ENCODE peak calls at places on chromosomes 12 and 14, in seven cellular contexts. One of them, this sample, is unnamed. For H3K4me1, the result is how much of the 10 kb centered on the place peaks cover.

GRCh38 chr14:51205486-51205885 is 34.6 kb upstream of the TMX1 start:
- DNase-seq in A549: no peak
- DNase-seq in heart left ventricle: no peak
- DNase-seq in endodermal cell: no peak
- DNase-seq in fibroblast of lung: no peak
- DNase-seq in pancreas: no peak
- DNase-seq in cardiac muscle cell: no peak
- DNase-seq in this sample: no peak

GRCh38 chr12:107317751-107318553 is 224.6 kb upstream of the CRY1 start:
- DNase-seq in A549: peak
- DNase-seq in heart left ventricle: peak
- DNase-seq in cardiac muscle cell: peak
- DNase-seq in fibroblast of lung: peak
- DNase-seq in endodermal cell: peak
- DNase-seq in pancreas: peak
- DNase-seq in this sample: peak

GRCh38 chr14:69475194-69475818 is 9.2 kb upstream of the PLEKHD1 start:
- DNase-seq in endodermal cell: no peak
- DNase-seq in pancreas: no peak
- DNase-seq in fibroblast of lung: peak
- DNase-seq in cardiac muscle cell: peak
- DNase-seq in A549: peak
- DNase-seq in heart left ventricle: no peak
- DNase-seq in this sample: no peak

GRCh38 chr12:4084631-4085030 is 188.9 kb upstream of the CCND2 start:
- DNase-seq in heart left ventricle: no peak
- DNase-seq in cardiac muscle cell: no peak
- DNase-seq in A549: no peak
- DNase-seq in pancreas: no peak
- DNase-seq in endodermal cell: no peak
- DNase-seq in fibroblast of lung: no peak
- DNase-seq in this sample: no peak

GRCh38 chr12:12926571-12927071 is 25.3 kb downstream of the GPRC5D start:
- DNase-seq in pancreas: no peak
- DNase-seq in endodermal cell: no peak
- DNase-seq in heart left ventricle: no peak
- DNase-seq in cardiac muscle cell: no peak
- DNase-seq in A549: no peak
- DNase-seq in fibroblast of lung: peak
- DNase-seq in this sample: no peak

GRCh38 chr12:6767301-6767591 is 1.1 kb downstream of the PTMS start:
- DNase-seq in heart left ventricle: no peak
- DNase-seq in A549: no peak
- DNase-seq in endodermal cell: peak
- DNase-seq in pancreas: no peak
- DNase-seq in fibroblast of lung: no peak
- DNase-seq in cardiac muscle cell: peak
- DNase-seq in this sample: no peak

GRCh38 chr14:95535226-95536021 is 574 bp downstream of the GLRX5 start:
- DNase-seq in cardiac muscle cell: no peak
- DNase-seq in pancreas: peak
- DNase-seq in endodermal cell: no peak
- DNase-seq in A549: no peak
- DNase-seq in heart left ventricle: no peak
- DNase-seq in fibroblast of lung: no peak
- DNase-seq in this sample: peak

GRCh38 chr14:106044949-106045596 is 518.7 kb downstream of the TMEM121 start:
- DNase-seq in endodermal cell: peak
- DNase-seq in A549: peak
- DNase-seq in heart left ventricle: peak
- DNase-seq in cardiac muscle cell: no peak
- DNase-seq in pancreas: peak
- DNase-seq in fibroblast of lung: no peak
- DNase-seq in this sample: no peak

GRCh38 chr12:886206-886605 is 63.3 kb downstream of the RAD52 start:
- DNase-seq in fibroblast of lung: no peak
- DNase-seq in A549: no peak
- DNase-seq in pancreas: no peak
- DNase-seq in heart left ventricle: no peak
- DNase-seq in cardiac muscle cell: no peak
- DNase-seq in endodermal cell: no peak
- DNase-seq in this sample: no peak

GRCh38 chr12:50257226-50258166 is 25.8 kb downstream of the LIMA1 start:
- DNase-seq in cardiac muscle cell: peak
- DNase-seq in endodermal cell: no peak
- DNase-seq in heart left ventricle: no peak
- DNase-seq in fibroblast of lung: peak
- DNase-seq in A549: no peak
- DNase-seq in pancreas: no peak
- DNase-seq in this sample: no peak

GRCh38 chr12:127588224-127588623 is 678.7 kb upstream of the TMEM132C start:
- DNase-seq in A549: no peak
- DNase-seq in fibroblast of lung: peak
- DNase-seq in endodermal cell: no peak
- DNase-seq in cardiac muscle cell: no peak
- DNase-seq in heart left ventricle: no peak
- DNase-seq in pancreas: no peak
- DNase-seq in this sample: no peak

GRCh38 chr14:89428556-89429196 is 11.6 kb upstream of the FOXN3 start:
- DNase-seq in endodermal cell: peak
- DNase-seq in fibroblast of lung: peak
- DNase-seq in cardiac muscle cell: no peak
- DNase-seq in pancreas: no peak
- DNase-seq in A549: no peak
- DNase-seq in heart left ventricle: peak
- DNase-seq in this sample: no peak

GRCh38 chr14:60575008-60575407 is 66.1 kb downstream of the SIX6 start:
- DNase-seq in fibroblast of lung: no peak
- DNase-seq in cardiac muscle cell: no peak
- DNase-seq in heart left ventricle: no peak
- DNase-seq in pancreas: no peak
- DNase-seq in endodermal cell: no peak
- DNase-seq in A549: no peak
- DNase-seq in this sample: no peak

GRCh38 chr12:44052554-44052953 is 216.7 kb downstream of the TMEM117 start:
- DNase-seq in pancreas: no peak
- DNase-seq in cardiac muscle cell: no peak
- DNase-seq in A549: no peak
- DNase-seq in heart left ventricle: no peak
- DNase-seq in fibroblast of lung: no peak
- DNase-seq in endodermal cell: no peak
- DNase-seq in this sample: no peak

GRCh38 chr12:78245111-78245510 is 414.4 kb downstream of the NAV3 start:
- DNase-seq in endodermal cell: no peak
- DNase-seq in heart left ventricle: no peak
- DNase-seq in cardiac muscle cell: no peak
- DNase-seq in pancreas: no peak
- DNase-seq in fibroblast of lung: no peak
- DNase-seq in A549: no peak
- DNase-seq in this sample: no peak

GRCh38 chr12:106160915-106161314 is 22.2 kb upstream of the NUAK1 start:
- DNase-seq in A549: no peak
- DNase-seq in cardiac muscle cell: no peak
- DNase-seq in endodermal cell: no peak
- DNase-seq in fibroblast of lung: no peak
- DNase-seq in heart left ventricle: no peak
- DNase-seq in pancreas: no peak
- DNase-seq in this sample: no peak

GRCh38 chr12:65984227-65984479 is 146.4 kb downstream of the LLPH start:
- DNase-seq in cardiac muscle cell: no peak
- DNase-seq in pancreas: no peak
- DNase-seq in fibroblast of lung: no peak
- DNase-seq in A549: no peak
- DNase-seq in endodermal cell: no peak
- DNase-seq in heart left ventricle: no peak
- DNase-seq in this sample: no peak

GRCh38 chr14:55803506-55804197 is 223.6 kb downstream of the KTN1 start:
- DNase-seq in A549: no peak
- DNase-seq in endodermal cell: no peak
- DNase-seq in heart left ventricle: no peak
- DNase-seq in cardiac muscle cell: no peak
- DNase-seq in pancreas: no peak
- DNase-seq in fibroblast of lung: peak
- DNase-seq in this sample: no peak

GRCh38 chr12:77065361-77066204 is at the start of gene E2F7:
- DNase-seq in A549: peak
- DNase-seq in endodermal cell: peak
- DNase-seq in heart left ventricle: peak
- DNase-seq in cardiac muscle cell: peak
- DNase-seq in pancreas: peak
- DNase-seq in fibroblast of lung: peak
- DNase-seq in this sample: peak

GRCh38 chr14:102046337-102047278 is 40.2 kb downstream of the HSP90AA1 start:
- DNase-seq in A549: peak
- DNase-seq in cardiac muscle cell: peak
- DNase-seq in pancreas: peak
- DNase-seq in fibroblast of lung: peak
- DNase-seq in endodermal cell: peak
- DNase-seq in heart left ventricle: peak
- DNase-seq in this sample: peak

GRCh38 chr14:80567905-80568512 is 356.7 kb upstream of the DIO2 start:
- DNase-seq in heart left ventricle: no peak
- DNase-seq in pancreas: no peak
- DNase-seq in cardiac muscle cell: no peak
- DNase-seq in fibroblast of lung: peak
- DNase-seq in endodermal cell: no peak
- DNase-seq in A549: no peak
- DNase-seq in this sample: no peak

GRCh38 chr14:69376439-69376838 is 21.7 kb downstream of the ERH start:
- DNase-seq in endodermal cell: no peak
- DNase-seq in heart left ventricle: no peak
- DNase-seq in fibroblast of lung: peak
- DNase-seq in cardiac muscle cell: no peak
- DNase-seq in A549: no peak
- DNase-seq in pancreas: no peak
- DNase-seq in this sample: no peak

GRCh38 chr14:90541076-90541634 is 144.3 kb downstream of the CALM1 start:
- DNase-seq in cardiac muscle cell: no peak
- DNase-seq in endodermal cell: no peak
- DNase-seq in heart left ventricle: no peak
- DNase-seq in A549: no peak
- DNase-seq in pancreas: no peak
- DNase-seq in fibroblast of lung: no peak
- DNase-seq in this sample: no peak

GRCh38 chr14:68895304-68895703 is 83.8 kb downstream of the ACTN1 start:
- DNase-seq in pancreas: no peak
- DNase-seq in fibroblast of lung: no peak
- DNase-seq in endodermal cell: no peak
- DNase-seq in A549: no peak
- DNase-seq in cardiac muscle cell: no peak
- DNase-seq in heart left ventricle: no peak
- DNase-seq in this sample: no peak

GRCh38 chr12:4353785-4354208 is 25.7 kb downstream of the FGF23 start:
- DNase-seq in pancreas: no peak
- DNase-seq in endodermal cell: peak
- DNase-seq in heart left ventricle: no peak
- DNase-seq in fibroblast of lung: no peak
- DNase-seq in A549: no peak
- DNase-seq in cardiac muscle cell: peak
- DNase-seq in this sample: no peak

DNA sequence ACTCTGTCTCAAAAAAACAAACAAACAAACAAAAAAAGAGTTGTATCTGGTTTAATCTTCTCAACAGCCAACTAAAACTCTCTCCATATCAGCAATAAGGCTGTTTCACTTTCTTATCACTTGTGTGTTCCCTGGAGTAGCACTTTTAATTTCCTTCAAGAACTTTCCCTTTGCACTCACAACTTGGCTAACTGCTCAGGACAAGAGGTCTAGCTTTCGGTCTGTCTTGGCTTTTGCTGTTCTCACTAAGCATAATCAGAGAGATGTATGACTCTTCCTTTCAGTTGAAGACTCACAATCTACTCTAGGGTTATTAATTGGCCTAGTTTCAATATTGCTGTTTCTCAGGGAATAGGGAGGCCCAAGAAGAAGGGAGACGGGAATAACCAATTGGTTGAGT is 12.3 kb downstream of the NEMP1 start:
- DNase-seq in pancreas: no peak
- DNase-seq in heart left ventricle: no peak
- DNase-seq in A549: no peak
- DNase-seq in fibroblast of lung: no peak
- DNase-seq in cardiac muscle cell: no peak
- DNase-seq in endodermal cell: no peak
- DNase-seq in this sample: no peak
- TF ChIP-seq CTCF in pancreas: no peak
- TF ChIP-seq CTCF in heart left ventricle: no peak
- TF ChIP-seq CTCF in A549: no peak
- TF ChIP-seq CTCF in fibroblast of lung: no peak
- TF ChIP-seq CTCF in cardiac muscle cell: no peak
- TF ChIP-seq CTCF in endodermal cell: no peak
- TF ChIP-seq CTCF in this sample: no peak

GRCh38 chr12:111010061-111010460 is 89.7 kb upstream of the MYL2 start:
- DNase-seq in endodermal cell: no peak
- DNase-seq in fibroblast of lung: peak
- DNase-seq in A549: no peak
- DNase-seq in pancreas: no peak
- DNase-seq in heart left ventricle: no peak
- DNase-seq in cardiac muscle cell: no peak
- DNase-seq in this sample: no peak

GRCh38 chr12:111014547-111014946 is 94.2 kb upstream of the MYL2 start:
- DNase-seq in heart left ventricle: no peak
- DNase-seq in pancreas: no peak
- DNase-seq in A549: no peak
- DNase-seq in endodermal cell: peak
- DNase-seq in fibroblast of lung: no peak
- DNase-seq in cardiac muscle cell: no peak
- DNase-seq in this sample: no peak

GRCh38 chr12:111010916-111011657 is 90.7 kb upstream of the MYL2 start:
- DNase-seq in pancreas: no peak
- DNase-seq in A549: no peak
- DNase-seq in heart left ventricle: no peak
- DNase-seq in cardiac muscle cell: no peak
- DNase-seq in fibroblast of lung: no peak
- DNase-seq in endodermal cell: no peak
- DNase-seq in this sample: no peak

GRCh38 chr12:111012918-111013317 is 92.5 kb upstream of the MYL2 start:
- DNase-seq in heart left ventricle: no peak
- DNase-seq in pancreas: no peak
- DNase-seq in cardiac muscle cell: no peak
- DNase-seq in fibroblast of lung: no peak
- DNase-seq in A549: no peak
- DNase-seq in endodermal cell: no peak
- DNase-seq in this sample: no peak

GRCh38 chr12:111011999-111012600 is 91.7 kb upstream of the MYL2 start:
- DNase-seq in endodermal cell: no peak
- DNase-seq in cardiac muscle cell: no peak
- DNase-seq in A549: no peak
- DNase-seq in fibroblast of lung: no peak
- DNase-seq in heart left ventricle: no peak
- DNase-seq in pancreas: no peak
- DNase-seq in this sample: no peak
- H3K4me1 ChIP-seq in endodermal cell: under half
- H3K4me1 ChIP-seq in cardiac muscle cell: under half
- H3K4me1 ChIP-seq in A549: under half
- H3K4me1 ChIP-seq in fibroblast of lung: under half
- H3K4me1 ChIP-seq in heart left ventricle: under half
- H3K4me1 ChIP-seq in pancreas: under half
- H3K4me1 ChIP-seq in this sample: under half

GRCh38 chr14:74615735-74616134 is 3.7 kb upstream of the LTBP2 start:
- DNase-seq in endodermal cell: no peak
- DNase-seq in fibroblast of lung: no peak
- DNase-seq in heart left ventricle: no peak
- DNase-seq in A549: no peak
- DNase-seq in cardiac muscle cell: no peak
- DNase-seq in pancreas: no peak
- DNase-seq in this sample: no peak
- TF ChIP-seq CTCF in endodermal cell: no peak
- TF ChIP-seq CTCF in fibroblast of lung: no peak
- TF ChIP-seq CTCF in heart left ventricle: no peak
- TF ChIP-seq CTCF in A549: no peak
- TF ChIP-seq CTCF in cardiac muscle cell: no peak
- TF ChIP-seq CTCF in pancreas: no peak
- TF ChIP-seq CTCF in this sample: no peak

GRCh38 chr12:11830298-11830937 is 180.9 kb downstream of the ETV6 start:
- DNase-seq in fibroblast of lung: no peak
- DNase-seq in endodermal cell: no peak
- DNase-seq in A549: no peak
- DNase-seq in heart left ventricle: no peak
- DNase-seq in cardiac muscle cell: no peak
- DNase-seq in pancreas: no peak
- DNase-seq in this sample: no peak
- H3K4me1 ChIP-seq in fibroblast of lung: under half
- H3K4me1 ChIP-seq in endodermal cell: under half
- H3K4me1 ChIP-seq in A549: under half
- H3K4me1 ChIP-seq in heart left ventricle: under half
- H3K4me1 ChIP-seq in cardiac muscle cell: half or more
- H3K4me1 ChIP-seq in pancreas: under half
- H3K4me1 ChIP-seq in this sample: half or more